ENCODE peak calls at places on chromosomes 13 and 19, in seven cellular contexts. F is uterus, V is GM06990, W is HFF-Myc, M is heart right ventricle, A is HCT116, Y is brain microvascular endothelial cell. Z is an unnamed sample.

GRCh38 chr19:1266818-1267440 is 2.2 kb upstream of the CIRBP start:
- DNase-seq in F (peak), W (no peak), Y (no peak), V (peak), A (no peak), M (peak), Z (peak)

GRCh38 chr13:66899955-66900354 is 330.2 kb downstream of the PCDH9 start:
- DNase-seq in A (no peak), Y (peak), M (no peak), V (no peak), F (no peak), W (no peak), Z (no peak)

GRCh38 chr19:10854350-10855089 is 6.3 kb downstream of the C19orf38 start:
- DNase-seq in W (no peak), Y (no peak), V (no peak), M (no peak), A (no peak), F (no peak), Z (no peak)

GRCh38 chr19:34220472-34221063 is 33.8 kb upstream of the GARRE1 start:
- DNase-seq in A (peak), W (no peak), V (no peak), M (no peak), F (peak), Y (peak), Z (no peak)

GRCh38 chr13:111281751-111282311 is 38.6 kb upstream of the TEX29 start:
- DNase-seq in W (no peak), A (no peak), M (no peak), F (no peak), Y (peak), V (no peak), Z (no peak)

GRCh38 chr19:35226748-35227147 is 1.8 kb downstream of the FAM187B start:
- DNase-seq in F (no peak), M (no peak), W (no peak), V (no peak), A (no peak), Y (no peak), Z (no peak)

GRCh38 chr13:36030670-36031331 is 100.4 kb downstream of the DCLK1 start:
- DNase-seq in Y (peak), W (no peak), V (no peak), A (no peak), M (no peak), F (peak), Z (no peak)

GRCh38 chr13:86976521-86977324 is 694.4 kb upstream of the SLITRK5 start:
- DNase-seq in Y (no peak), W (no peak), F (no peak), M (no peak), V (no peak), A (no peak), Z (no peak)

GRCh38 chr13:27425151-27425917 is 915 bp downstream of the GTF3A start:
- DNase-seq in V (no peak), A (no peak), Y (no peak), F (no peak), W (no peak), M (no peak), Z (no peak)

GRCh38 chr13:34762312-34762711 is 179.8 kb upstream of the NBEA start:
- DNase-seq in F (peak), Y (no peak), A (no peak), V (no peak), M (no peak), W (no peak), Z (no peak)

GRCh38 chr19:21023901-21024300 is 3.4 kb downstream of the ZNF430 start:
- DNase-seq in M (no peak), W (no peak), A (no peak), Y (peak), V (no peak), F (no peak), Z (no peak)

GRCh38 chr13:60112771-60113170 is 51.0 kb downstream of the DIAPH3 start:
- DNase-seq in W (no peak), Y (no peak), M (no peak), A (no peak), V (no peak), F (no peak), Z (no peak)

GRCh38 chr13:60109285-60109684 is 54.4 kb downstream of the DIAPH3 start:
- DNase-seq in F (no peak), W (no peak), A (no peak), Y (no peak), V (no peak), M (no peak), Z (no peak)

GRCh38 chr13:60114499-60115028 is 49.2 kb downstream of the DIAPH3 start:
- DNase-seq in V (no peak), F (no peak), A (no peak), Y (no peak), W (no peak), M (no peak), Z (no peak)

GRCh38 chr13:60111726-60112125 is 52.0 kb downstream of the DIAPH3 start:
- DNase-seq in V (no peak), Y (no peak), A (no peak), W (no peak), M (no peak), F (no peak), Z (no peak)
- H3K4me3 ChIP-seq in V (no peak), Y (no peak), A (no peak), W (no peak), M (no peak), F (no peak), Z (no peak)

DNA sequence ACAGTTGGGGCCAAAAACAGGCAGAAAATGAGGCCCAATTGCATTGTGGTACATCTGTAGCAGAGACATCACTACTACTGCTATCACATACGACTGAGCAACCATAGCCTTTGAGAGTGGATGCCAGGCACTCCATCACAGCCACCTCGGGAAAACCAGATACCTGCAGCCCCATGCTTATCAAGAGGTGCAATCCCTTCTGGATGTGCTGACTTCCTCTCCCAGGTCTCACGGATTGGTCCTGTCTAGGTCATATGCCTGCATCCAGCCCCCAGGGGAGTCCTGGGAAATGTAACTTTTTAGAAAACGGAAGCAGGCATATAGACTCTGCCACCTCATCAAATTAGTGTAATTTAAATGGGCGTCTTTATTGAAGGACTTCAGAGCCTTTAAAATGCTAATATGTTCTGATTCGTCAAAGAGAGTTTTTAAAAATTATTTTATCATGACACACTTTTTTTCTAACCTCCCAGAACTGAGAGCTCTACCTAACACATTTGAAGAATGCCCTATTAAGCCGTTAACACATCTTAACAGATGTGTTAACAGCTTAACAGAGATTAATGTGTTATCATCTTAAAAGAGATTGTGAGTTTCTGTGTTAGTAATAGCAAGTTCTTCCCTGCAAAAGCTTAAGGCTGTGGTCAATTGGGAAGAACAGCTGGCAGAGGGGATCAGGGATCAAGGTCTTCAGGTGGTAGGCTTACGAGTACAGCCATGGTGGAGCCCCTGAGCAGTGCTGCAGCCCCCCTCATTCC is 63.9 kb downstream of the DLEU7 start:
- DNase-seq in M (no peak), F (no peak), W (no peak), Y (no peak), A (no peak), V (no peak), Z (no peak)
- TF ChIP-seq CTCF in M (no peak), F (no peak), W (no peak), Y (no peak), A (no peak), V (no peak), Z (no peak)

GRCh38 chr13:69292789-69293425 is 814.7 kb upstream of the ATXN8OS start:
- DNase-seq in A (no peak), W (no peak), F (no peak), M (no peak), Y (no peak), V (no peak), Z (no peak)

GRCh38 chr13:69287050-69287698 is 820.5 kb upstream of the ATXN8OS start:
- DNase-seq in Y (no peak), A (no peak), M (no peak), W (no peak), F (no peak), V (no peak), Z (no peak)

GRCh38 chr13:69296130-69296529 is 811.5 kb upstream of the ATXN8OS start:
- DNase-seq in Y (no peak), W (no peak), F (no peak), A (no peak), M (no peak), V (no peak), Z (no peak)

GRCh38 chr13:69291292-69291906 is 816.2 kb upstream of the ATXN8OS start:
- DNase-seq in Y (no peak), F (no peak), V (no peak), A (no peak), M (no peak), W (no peak), Z (no peak)
- H3K4me3 ChIP-seq in Y (no peak), F (no peak), V (no peak), A (no peak), M (no peak), W (no peak), Z (no peak)

GRCh38 chr19:57546513-57546912 is 13.2 kb downstream of the ZNF550 start:
- DNase-seq in A (no peak), M (no peak), Y (no peak), W (no peak), F (no peak), V (no peak), Z (no peak)

DNA sequence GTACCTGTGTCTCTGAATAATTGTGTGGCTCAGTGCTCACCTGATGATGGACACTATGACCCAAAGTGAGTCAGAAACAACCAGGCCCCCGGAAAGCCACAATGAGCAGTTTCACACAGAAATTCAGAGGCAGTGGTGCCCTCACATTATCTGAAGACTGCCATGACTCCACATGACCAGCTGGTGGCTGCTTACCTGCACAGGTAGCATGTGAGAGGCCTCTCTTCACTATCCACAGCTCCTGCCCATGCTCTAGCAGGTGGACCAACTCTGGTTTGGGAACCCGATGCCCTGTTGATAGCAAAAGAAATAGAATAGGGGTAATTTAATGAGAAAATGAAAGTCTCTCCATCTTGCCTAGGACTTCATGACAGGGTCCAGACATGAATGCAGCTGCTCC is 7.2 kb downstream of the ZNF550 start:
- DNase-seq in F (no peak), V (no peak), W (no peak), Y (no peak), A (no peak), M (no peak), Z (no peak)
- TF ChIP-seq CTCF in F (no peak), V (no peak), W (no peak), Y (no peak), A (no peak), M (no peak), Z (no peak)

GRCh38 chr13:105276571-105276970 is 1258.9 kb downstream of the EFNB2 start:
- DNase-seq in M (no peak), A (no peak), W (no peak), Y (no peak), F (no peak), V (no peak), Z (no peak)

GRCh38 chr13:105272660-105273631 is 1262.5 kb downstream of the EFNB2 start:
- DNase-seq in A (no peak), Y (no peak), M (no peak), W (no peak), F (no peak), V (no peak), Z (no peak)

GRCh38 chr13:105273665-105274222 is 1261.7 kb downstream of the EFNB2 start:
- DNase-seq in W (no peak), M (no peak), F (no peak), V (no peak), A (no peak), Y (no peak), Z (no peak)

DNA sequence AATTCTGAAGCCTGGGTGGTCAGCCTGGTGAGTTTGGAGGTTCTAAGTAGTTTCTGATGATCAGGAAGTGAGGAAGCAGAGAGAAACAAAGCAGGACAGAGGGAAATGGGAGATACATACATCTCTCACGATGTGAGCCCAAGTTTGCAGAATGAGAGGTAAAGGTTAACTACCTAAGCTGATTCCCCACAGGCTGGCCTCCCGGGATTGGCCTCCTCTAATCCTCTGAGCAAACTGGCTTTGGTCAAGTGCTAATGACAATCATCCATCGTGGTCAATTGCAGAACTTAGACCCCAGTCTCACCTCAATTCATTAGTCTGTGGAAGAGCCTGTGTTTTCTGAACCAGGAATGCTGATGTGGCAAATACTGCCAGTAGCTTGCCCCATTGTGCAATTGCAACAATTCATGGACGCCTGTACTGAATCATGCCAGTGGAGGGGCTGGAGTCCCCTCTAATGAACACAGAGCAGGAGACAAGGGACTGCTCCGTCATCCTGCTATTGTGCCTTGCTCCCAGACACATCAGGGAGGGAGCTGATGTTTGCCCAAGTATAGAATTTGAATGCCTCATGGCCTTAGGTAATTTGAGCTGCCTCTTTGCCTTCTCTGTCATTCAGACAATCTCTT is 1256.6 kb downstream of the EFNB2 start:
- DNase-seq in W (no peak), A (no peak), M (no peak), V (no peak), Y (no peak), F (no peak), Z (no peak)
- H3K4me3 ChIP-seq in W (no peak), A (no peak), M (no peak), V (no peak), Y (no peak), F (no peak), Z (no peak)

DNA sequence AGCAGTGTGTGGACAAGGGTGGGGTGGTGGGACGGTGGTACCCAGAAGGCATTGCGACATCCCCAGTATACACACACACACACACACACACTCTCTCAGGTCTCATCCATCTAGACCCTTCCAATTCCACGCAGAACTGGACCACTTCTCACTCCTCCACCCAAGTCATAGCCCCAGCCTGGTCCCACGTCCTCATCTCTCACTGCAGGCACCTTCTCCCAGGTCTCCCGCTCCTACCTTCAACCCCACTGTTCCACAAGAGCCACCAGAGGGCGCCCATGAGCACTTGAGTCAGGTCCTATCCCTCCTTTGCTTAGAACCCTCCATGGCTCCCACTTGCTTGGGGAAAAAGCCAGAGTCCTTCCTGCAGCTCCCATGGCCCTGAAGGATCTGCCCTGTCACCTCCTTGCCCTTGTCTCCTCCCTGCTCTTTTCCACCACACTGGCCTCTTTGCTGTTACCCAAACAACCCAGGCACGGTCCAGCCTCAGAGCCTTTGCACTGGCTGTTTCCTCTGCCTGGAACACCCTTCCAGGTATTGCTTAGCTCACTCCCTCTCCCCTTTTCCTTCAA is 62.6 kb downstream of the IER2 start:
- DNase-seq in W (peak), F (peak), M (peak), Y (peak), A (peak), V (peak), Z (no peak)
- TF ChIP-seq CTCF in W (peak), F (no peak), M (peak), Y (peak), A (peak), V (peak), Z (no peak)

GRCh38 chr19:22532388-22533310 is 101.5 kb upstream of the ZNF492 start:
- DNase-seq in V (no peak), M (peak), A (no peak), Y (no peak), W (no peak), F (peak), Z (peak)
- H3K4me3 ChIP-seq in V (no peak), M (peak), A (no peak), Y (no peak), W (no peak), F (peak), Z (peak)